ENCODE peak calls at places on chromosomes 1 and 21, in four cellular contexts. One of them, this sample, is unnamed. For H3K4me1, the result is how much of the 10 kb centered on the place peaks cover.

GRCh38 chr1:160135051-160135592 is 16.3 kb upstream of the ATP1A4 start:
- DNase-seq in endodermal cell: no peak
- DNase-seq in IMR-90: no peak
- DNase-seq in neuronal stem cell: no peak
- DNase-seq in this sample: no peak

GRCh38 chr1:66933887-66934700 is 9.3 kb downstream of the MIER1 start:
- DNase-seq in endodermal cell: no peak
- DNase-seq in IMR-90: no peak
- DNase-seq in neuronal stem cell: no peak
- DNase-seq in this sample: no peak

GRCh38 chr1:207858806-207859205 is 52.1 kb downstream of the CD34 start:
- DNase-seq in endodermal cell: peak
- DNase-seq in IMR-90: no peak
- DNase-seq in neuronal stem cell: no peak
- DNase-seq in this sample: no peak

GRCh38 chr1:169367096-169367685 is 406 bp downstream of the NME7 start:
- DNase-seq in endodermal cell: no peak
- DNase-seq in IMR-90: no peak
- DNase-seq in neuronal stem cell: no peak
- DNase-seq in this sample: no peak

GRCh38 chr1:115530407-115530806 is 111.4 kb upstream of the VANGL1 start:
- DNase-seq in endodermal cell: no peak
- DNase-seq in IMR-90: peak
- DNase-seq in neuronal stem cell: no peak
- DNase-seq in this sample: no peak

GRCh38 chr1:56816909-56817308 is 2.3 kb downstream of the FYB2 start:
- DNase-seq in endodermal cell: no peak
- DNase-seq in IMR-90: no peak
- DNase-seq in neuronal stem cell: no peak
- DNase-seq in this sample: no peak

GRCh38 chr1:218480137-218480536 is 135.0 kb downstream of the TGFB2 start:
- DNase-seq in endodermal cell: no peak
- DNase-seq in IMR-90: peak
- DNase-seq in neuronal stem cell: no peak
- DNase-seq in this sample: no peak

GRCh38 chr21:46157396-46157986 is 2.1 kb upstream of the FTCD start:
- DNase-seq in endodermal cell: no peak
- DNase-seq in IMR-90: no peak
- DNase-seq in neuronal stem cell: no peak
- DNase-seq in this sample: peak

GRCh38 chr1:162316187-162316586 is 60.5 kb downstream of the SPATA46 start:
- DNase-seq in endodermal cell: no peak
- DNase-seq in IMR-90: no peak
- DNase-seq in neuronal stem cell: no peak
- DNase-seq in this sample: no peak

GRCh38 chr1:237713886-237714285 is 176.8 kb downstream of the ZP4 start:
- DNase-seq in endodermal cell: no peak
- DNase-seq in IMR-90: peak
- DNase-seq in neuronal stem cell: no peak
- DNase-seq in this sample: no peak

GRCh38 chr1:231508497-231508896 is 20.0 kb upstream of the TSNAX start:
- DNase-seq in endodermal cell: no peak
- DNase-seq in IMR-90: peak
- DNase-seq in neuronal stem cell: no peak
- DNase-seq in this sample: no peak

GRCh38 chr1:28538286-28538685 is 14.6 kb upstream of the TRNAU1AP start:
- DNase-seq in endodermal cell: no peak
- DNase-seq in IMR-90: no peak
- DNase-seq in neuronal stem cell: no peak
- DNase-seq in this sample: no peak

DNA sequence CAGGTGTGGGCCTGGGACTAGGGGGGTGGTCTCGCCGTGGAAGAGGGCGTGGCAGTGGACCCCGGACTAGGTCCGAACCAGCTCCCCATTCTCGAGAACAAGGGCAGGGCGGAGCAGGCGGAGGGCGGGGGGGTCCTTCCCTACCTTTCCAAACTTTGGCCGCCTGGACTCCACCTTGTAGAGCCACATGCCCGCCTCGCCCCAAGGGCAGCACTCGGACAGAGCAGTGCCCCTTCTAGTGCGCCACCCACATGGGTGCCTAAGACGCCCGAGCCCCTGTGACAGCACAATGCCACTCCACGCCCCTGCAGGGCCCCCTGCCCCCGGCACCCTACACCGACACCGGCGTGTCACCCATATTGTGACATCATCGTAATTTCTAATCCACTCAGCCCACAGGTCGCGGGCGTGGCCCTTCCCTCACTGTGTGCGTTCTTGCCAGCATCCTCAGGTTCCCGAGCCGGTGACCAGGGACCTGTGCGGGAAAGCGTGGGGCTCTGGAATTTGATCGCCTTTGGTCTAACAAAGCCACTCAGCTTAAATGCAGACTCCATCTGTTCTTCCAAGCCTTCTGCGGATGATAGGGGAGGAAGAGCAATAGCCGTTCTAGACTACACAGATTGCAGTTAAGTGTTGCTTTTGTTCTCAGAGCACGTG is 553 bp upstream of the STMN1 start:
- DNase-seq in endodermal cell: peak
- DNase-seq in IMR-90: no peak
- DNase-seq in neuronal stem cell: no peak
- DNase-seq in this sample: peak
- H3K27ac ChIP-seq in endodermal cell: peak
- H3K27ac ChIP-seq in IMR-90: no peak
- H3K27ac ChIP-seq in neuronal stem cell: peak
- H3K27ac ChIP-seq in this sample: peak

GRCh38 chr1:94332952-94333351 is 85.2 kb upstream of the ABCD3 start:
- DNase-seq in endodermal cell: no peak
- DNase-seq in IMR-90: peak
- DNase-seq in neuronal stem cell: no peak
- DNase-seq in this sample: no peak
- H3K4me1 ChIP-seq in endodermal cell: under half
- H3K4me1 ChIP-seq in IMR-90: under half
- H3K4me1 ChIP-seq in neuronal stem cell: under half
- H3K4me1 ChIP-seq in this sample: under half

GRCh38 chr1:205344010-205344808 is 12.5 kb downstream of the KLHDC8A start:
- DNase-seq in endodermal cell: peak
- DNase-seq in IMR-90: no peak
- DNase-seq in neuronal stem cell: no peak
- DNase-seq in this sample: peak
- H3K4me3 ChIP-seq in endodermal cell: peak
- H3K4me3 ChIP-seq in IMR-90: no peak
- H3K4me3 ChIP-seq in neuronal stem cell: peak
- H3K4me3 ChIP-seq in this sample: no peak

GRCh38 chr1:94746635-94747525 is 73.3 kb upstream of the SLC44A3 start:
- DNase-seq in endodermal cell: no peak
- DNase-seq in IMR-90: no peak
- DNase-seq in neuronal stem cell: no peak
- DNase-seq in this sample: peak
- H3K27ac ChIP-seq in endodermal cell: no peak
- H3K27ac ChIP-seq in IMR-90: no peak
- H3K27ac ChIP-seq in neuronal stem cell: no peak
- H3K27ac ChIP-seq in this sample: no peak

DNA sequence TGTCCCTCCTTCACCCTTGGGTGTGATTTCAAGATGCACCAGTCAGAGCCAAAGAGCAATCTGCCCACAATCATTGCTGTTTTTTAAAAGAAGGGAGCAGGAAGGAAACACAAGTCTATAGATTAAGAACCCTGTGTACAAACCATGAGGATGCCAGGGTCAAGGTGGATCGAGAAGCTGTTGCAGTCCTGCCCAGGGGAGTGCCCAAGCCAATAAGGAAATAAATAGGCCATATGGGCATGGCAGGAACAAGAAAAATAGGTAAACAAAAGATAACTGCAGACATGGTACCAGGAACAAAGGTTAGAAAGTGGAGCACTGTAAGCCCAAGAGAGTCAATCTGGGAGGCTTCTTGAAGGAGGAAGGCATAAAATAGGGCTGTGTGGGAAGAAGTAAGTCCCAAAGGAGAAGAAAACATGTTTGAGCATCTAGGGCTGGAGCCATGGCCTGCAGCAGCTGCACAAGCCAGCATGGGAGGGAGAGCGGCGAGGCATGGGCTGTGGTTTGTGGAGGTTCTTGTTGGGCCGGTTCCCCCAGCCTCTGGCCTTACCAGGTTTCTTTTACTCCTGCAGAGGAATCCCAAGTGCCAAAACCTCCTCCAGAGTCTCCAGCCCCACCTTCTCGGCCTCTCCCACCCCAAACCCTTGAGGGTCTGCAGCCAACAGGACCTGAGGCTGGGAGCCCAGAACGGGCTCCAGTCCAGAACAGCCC is 13.6 kb downstream of the INAVA start:
- DNase-seq in endodermal cell: no peak
- DNase-seq in IMR-90: no peak
- DNase-seq in neuronal stem cell: no peak
- DNase-seq in this sample: no peak
- H3K4me1 ChIP-seq in endodermal cell: under half
- H3K4me1 ChIP-seq in IMR-90: under half
- H3K4me1 ChIP-seq in neuronal stem cell: under half
- H3K4me1 ChIP-seq in this sample: under half

DNA sequence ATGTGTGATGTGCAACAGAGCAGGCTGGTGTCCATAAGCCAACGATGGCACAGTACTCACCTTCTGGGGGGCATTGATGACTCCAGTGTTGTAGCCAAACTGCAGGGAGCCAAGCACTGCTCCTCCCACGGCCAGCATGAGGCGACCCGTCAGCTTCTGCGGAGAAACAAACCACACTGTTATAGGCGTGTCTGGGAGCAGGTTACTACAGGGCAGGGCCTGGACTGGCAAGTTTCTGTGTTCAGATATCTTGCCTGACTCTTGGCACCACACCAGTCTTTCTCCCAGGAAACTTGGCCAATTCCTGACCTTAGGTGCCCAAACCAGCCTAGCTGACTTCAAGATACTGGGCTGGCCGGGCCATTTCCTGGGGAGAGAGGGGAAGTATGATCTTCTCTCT is 15.5 kb downstream of the SLC2A1 start:
- DNase-seq in endodermal cell: no peak
- DNase-seq in IMR-90: no peak
- DNase-seq in neuronal stem cell: no peak
- DNase-seq in this sample: peak
- H3K4me3 ChIP-seq in endodermal cell: no peak
- H3K4me3 ChIP-seq in IMR-90: no peak
- H3K4me3 ChIP-seq in neuronal stem cell: no peak
- H3K4me3 ChIP-seq in this sample: no peak

GRCh38 chr1:40979241-40980067 is at the start of gene CTPS1:
- DNase-seq in endodermal cell: peak
- DNase-seq in IMR-90: peak
- DNase-seq in neuronal stem cell: peak
- DNase-seq in this sample: peak

GRCh38 chr1:40980068-40980452 is 564 bp downstream of the CTPS1 start:
- DNase-seq in endodermal cell: no peak
- DNase-seq in IMR-90: no peak
- DNase-seq in neuronal stem cell: no peak
- DNase-seq in this sample: no peak

GRCh38 chr1:40981702-40982448 is 2.4 kb downstream of the CTPS1 start:
- DNase-seq in endodermal cell: no peak
- DNase-seq in IMR-90: no peak
- DNase-seq in neuronal stem cell: no peak
- DNase-seq in this sample: no peak

GRCh38 chr1:40978886-40979240 is 633 bp upstream of the CTPS1 start:
- DNase-seq in endodermal cell: no peak
- DNase-seq in IMR-90: no peak
- DNase-seq in neuronal stem cell: peak
- DNase-seq in this sample: no peak

GRCh38 chr1:40980453-40981121 is 1.1 kb downstream of the CTPS1 start:
- DNase-seq in endodermal cell: peak
- DNase-seq in IMR-90: peak
- DNase-seq in neuronal stem cell: no peak
- DNase-seq in this sample: peak
- H3K27ac ChIP-seq in endodermal cell: peak
- H3K27ac ChIP-seq in IMR-90: peak
- H3K27ac ChIP-seq in neuronal stem cell: no peak
- H3K27ac ChIP-seq in this sample: peak

GRCh38 chr1:18938707-18939070 is 17.8 kb downstream of the IFFO2 start:
- DNase-seq in endodermal cell: no peak
- DNase-seq in IMR-90: no peak
- DNase-seq in neuronal stem cell: no peak
- DNase-seq in this sample: no peak
- H3K4me1 ChIP-seq in endodermal cell: under half
- H3K4me1 ChIP-seq in IMR-90: under half
- H3K4me1 ChIP-seq in neuronal stem cell: under half
- H3K4me1 ChIP-seq in this sample: half or more

GRCh38 chr1:145912128-145912641 is 2.3 kb upstream of the ITGA10 start:
- DNase-seq in endodermal cell: no peak
- DNase-seq in IMR-90: no peak
- DNase-seq in neuronal stem cell: no peak
- DNase-seq in this sample: no peak

GRCh38 chr1:145906954-145907755 is 2.7 kb downstream of the ITGA10 start:
- DNase-seq in endodermal cell: no peak
- DNase-seq in IMR-90: peak
- DNase-seq in neuronal stem cell: no peak
- DNase-seq in this sample: no peak

DNA sequence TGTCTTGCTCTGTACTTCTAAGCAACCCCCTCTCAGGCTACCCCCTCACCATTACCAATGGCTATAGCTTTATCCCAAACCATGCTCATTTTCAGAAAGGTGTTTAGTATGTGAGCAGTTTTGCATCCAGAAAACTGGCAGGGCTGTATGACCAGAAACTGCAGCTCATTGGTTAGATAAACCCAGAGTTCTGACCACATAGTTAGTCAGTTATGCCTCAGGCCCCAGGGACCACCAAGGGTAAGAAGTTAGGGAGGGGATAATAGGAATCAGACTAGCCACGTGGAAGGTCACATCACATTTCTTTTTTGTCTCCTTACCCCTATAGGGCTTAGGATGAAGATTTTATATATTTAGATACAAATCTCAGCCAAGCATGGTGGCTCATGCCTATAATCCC is 1.2 kb downstream of the ITGA10 start:
- DNase-seq in endodermal cell: no peak
- DNase-seq in IMR-90: peak
- DNase-seq in neuronal stem cell: no peak
- DNase-seq in this sample: no peak
- H3K4me3 ChIP-seq in endodermal cell: no peak
- H3K4me3 ChIP-seq in IMR-90: no peak
- H3K4me3 ChIP-seq in neuronal stem cell: no peak
- H3K4me3 ChIP-seq in this sample: no peak

GRCh38 chr1:226337294-226337870 is 28.4 kb upstream of the LIN9 start:
- DNase-seq in endodermal cell: no peak
- DNase-seq in IMR-90: no peak
- DNase-seq in neuronal stem cell: no peak
- DNase-seq in this sample: no peak

GRCh38 chr1:226335653-226336052 is 26.7 kb upstream of the LIN9 start:
- DNase-seq in endodermal cell: no peak
- DNase-seq in IMR-90: no peak
- DNase-seq in neuronal stem cell: no peak
- DNase-seq in this sample: no peak

GRCh38 chr1:226329237-226329636 is 20.3 kb upstream of the LIN9 start:
- DNase-seq in endodermal cell: no peak
- DNase-seq in IMR-90: no peak
- DNase-seq in neuronal stem cell: no peak
- DNase-seq in this sample: no peak

GRCh38 chr1:226332947-226333346 is 24.0 kb upstream of the LIN9 start:
- DNase-seq in endodermal cell: no peak
- DNase-seq in IMR-90: no peak
- DNase-seq in neuronal stem cell: no peak
- DNase-seq in this sample: no peak
- H3K27ac ChIP-seq in endodermal cell: no peak
- H3K27ac ChIP-seq in IMR-90: no peak
- H3K27ac ChIP-seq in neuronal stem cell: no peak
- H3K27ac ChIP-seq in this sample: no peak